ENCODE peak calls at places on chromosomes 3 and 15, in five cellular contexts. One of them, this sample, is unnamed.

GRCh38 chr3:13552855-13553652 is 4.1 kb downstream of the FBLN2 start:
- DNase-seq in breast epithelium: no peak
- DNase-seq in lung: no peak
- DNase-seq in astrocyte: no peak
- DNase-seq in lower lobe of right lung: no peak
- DNase-seq in this sample: no peak

GRCh38 chr15:32717290-32718081 is at the start of gene GREM1:
- DNase-seq in lung: no peak
- DNase-seq in breast epithelium: no peak
- DNase-seq in astrocyte: peak; percentile 48
- DNase-seq in lower lobe of right lung: no peak
- DNase-seq in this sample: peak; percentile 58

GRCh38 chr3:46699846-46700523 is 1.2 kb upstream of the TMIE start:
- DNase-seq in astrocyte: no peak
- DNase-seq in lung: peak; percentile 68
- DNase-seq in breast epithelium: no peak
- DNase-seq in lower lobe of right lung: peak; percentile 83
- DNase-seq in this sample: no peak

GRCh38 chr3:37132334-37132733 is 42.0 kb downstream of the LRRFIP2 start:
- DNase-seq in breast epithelium: no peak
- DNase-seq in astrocyte: no peak
- DNase-seq in lower lobe of right lung: no peak
- DNase-seq in lung: no peak
- DNase-seq in this sample: no peak

GRCh38 chr3:110932515-110933095 is 139.0 kb upstream of the NECTIN3 start:
- DNase-seq in lung: no peak
- DNase-seq in astrocyte: peak; percentile 14
- DNase-seq in lower lobe of right lung: no peak
- DNase-seq in breast epithelium: no peak
- DNase-seq in this sample: no peak

GRCh38 chr3:64798316-64798715 is 110.5 kb upstream of the ADAMTS9 start:
- DNase-seq in breast epithelium: no peak
- DNase-seq in lung: peak; percentile 31
- DNase-seq in astrocyte: no peak
- DNase-seq in lower lobe of right lung: peak; percentile 61
- DNase-seq in this sample: no peak

GRCh38 chr3:71103430-71103881 is 480.1 kb downstream of the FOXP1 start:
- DNase-seq in breast epithelium: no peak
- DNase-seq in lung: peak; percentile 53
- DNase-seq in lower lobe of right lung: peak; percentile 56
- DNase-seq in astrocyte: peak; percentile 78
- DNase-seq in this sample: peak; percentile 82

GRCh38 chr15:41557673-41558399 is 1.2 kb upstream of the TYRO3 start:
- DNase-seq in lower lobe of right lung: peak; percentile 68
- DNase-seq in breast epithelium: no peak
- DNase-seq in astrocyte: peak; percentile 32
- DNase-seq in lung: peak; percentile 55
- DNase-seq in this sample: peak; percentile 48

GRCh38 chr3:9231006-9231405 is 18.4 kb downstream of the SRGAP3 start:
- DNase-seq in lung: no peak
- DNase-seq in breast epithelium: no peak
- DNase-seq in lower lobe of right lung: no peak
- DNase-seq in astrocyte: no peak
- DNase-seq in this sample: no peak

GRCh38 chr3:123899300-123899865 is 15.3 kb upstream of the MYLK start:
- DNase-seq in astrocyte: no peak
- DNase-seq in lower lobe of right lung: no peak
- DNase-seq in lung: no peak
- DNase-seq in breast epithelium: no peak
- DNase-seq in this sample: no peak

GRCh38 chr3:167361356-167361755 is 18.7 kb downstream of the ZBBX start:
- DNase-seq in lower lobe of right lung: no peak
- DNase-seq in astrocyte: no peak
- DNase-seq in breast epithelium: no peak
- DNase-seq in lung: no peak
- DNase-seq in this sample: no peak

GRCh38 chr3:194296448-194296831 is 54.7 kb downstream of the CPN2 start:
- DNase-seq in breast epithelium: no peak
- DNase-seq in astrocyte: peak; percentile 88
- DNase-seq in lower lobe of right lung: no peak
- DNase-seq in lung: no peak
- DNase-seq in this sample: no peak

GRCh38 chr3:43782541-43782940 is 91.8 kb downstream of the ABHD5 start:
- DNase-seq in lung: no peak
- DNase-seq in breast epithelium: no peak
- DNase-seq in lower lobe of right lung: no peak
- DNase-seq in astrocyte: no peak
- DNase-seq in this sample: no peak

GRCh38 chr3:171565671-171566070 is 105.5 kb upstream of the TNIK start:
- DNase-seq in lower lobe of right lung: no peak
- DNase-seq in astrocyte: no peak
- DNase-seq in breast epithelium: no peak
- DNase-seq in lung: no peak
- DNase-seq in this sample: no peak

GRCh38 chr15:35736150-35736549 is 190.2 kb upstream of the DPH6 start:
- DNase-seq in astrocyte: no peak
- DNase-seq in lung: no peak
- DNase-seq in breast epithelium: no peak
- DNase-seq in lower lobe of right lung: no peak
- DNase-seq in this sample: no peak

GRCh38 chr3:102079809-102080197 is 230.5 kb downstream of the NFKBIZ start:
- DNase-seq in breast epithelium: no peak
- DNase-seq in astrocyte: no peak
- DNase-seq in lung: no peak
- DNase-seq in lower lobe of right lung: no peak
- DNase-seq in this sample: no peak

GRCh38 chr3:139520028-139520737 is 19.4 kb downstream of the RBP1 start:
- DNase-seq in lung: no peak
- DNase-seq in astrocyte: peak; percentile 13
- DNase-seq in breast epithelium: no peak
- DNase-seq in lower lobe of right lung: no peak
- DNase-seq in this sample: peak; percentile 70

GRCh38 chr3:143604402-143604801 is 243.9 kb downstream of the SLC9A9 start:
- DNase-seq in lower lobe of right lung: no peak
- DNase-seq in breast epithelium: no peak
- DNase-seq in astrocyte: no peak
- DNase-seq in lung: no peak
- DNase-seq in this sample: no peak

GRCh38 chr3:43737001-43737440 is 46.3 kb downstream of the ABHD5 start:
- DNase-seq in lower lobe of right lung: no peak
- DNase-seq in lung: no peak
- DNase-seq in astrocyte: no peak
- DNase-seq in breast epithelium: no peak
- DNase-seq in this sample: no peak

GRCh38 chr3:41265823-41266273 is 66.5 kb downstream of the CTNNB1 start:
- DNase-seq in astrocyte: peak; percentile 93
- DNase-seq in breast epithelium: no peak
- DNase-seq in lung: no peak
- DNase-seq in lower lobe of right lung: no peak
- DNase-seq in this sample: no peak

GRCh38 chr15:81254277-81255265 is 57.9 kb downstream of the IL16 start:
- DNase-seq in lung: no peak
- DNase-seq in astrocyte: no peak
- DNase-seq in lower lobe of right lung: no peak
- DNase-seq in breast epithelium: no peak
- DNase-seq in this sample: no peak

GRCh38 chr15:25862469-25863066 is 559 bp downstream of the ATP10A start:
- DNase-seq in astrocyte: no peak
- DNase-seq in breast epithelium: peak; percentile 69
- DNase-seq in lung: peak; percentile 55
- DNase-seq in lower lobe of right lung: peak; percentile 72
- DNase-seq in this sample: no peak

GRCh38 chr3:56547486-56547885 is 9.5 kb upstream of the CCDC66 start:
- DNase-seq in lower lobe of right lung: no peak
- DNase-seq in astrocyte: no peak
- DNase-seq in breast epithelium: no peak
- DNase-seq in lung: no peak
- DNase-seq in this sample: no peak

GRCh38 chr3:181886676-181887075 is 175.0 kb downstream of the SOX2 start:
- DNase-seq in lung: no peak
- DNase-seq in lower lobe of right lung: no peak
- DNase-seq in astrocyte: no peak
- DNase-seq in breast epithelium: no peak
- DNase-seq in this sample: no peak

GRCh38 chr3:129595544-129596193 is 10.8 kb downstream of the PLXND1 start:
- DNase-seq in lung: no peak
- DNase-seq in lower lobe of right lung: no peak
- DNase-seq in breast epithelium: no peak
- DNase-seq in astrocyte: no peak
- DNase-seq in this sample: no peak

DNA sequence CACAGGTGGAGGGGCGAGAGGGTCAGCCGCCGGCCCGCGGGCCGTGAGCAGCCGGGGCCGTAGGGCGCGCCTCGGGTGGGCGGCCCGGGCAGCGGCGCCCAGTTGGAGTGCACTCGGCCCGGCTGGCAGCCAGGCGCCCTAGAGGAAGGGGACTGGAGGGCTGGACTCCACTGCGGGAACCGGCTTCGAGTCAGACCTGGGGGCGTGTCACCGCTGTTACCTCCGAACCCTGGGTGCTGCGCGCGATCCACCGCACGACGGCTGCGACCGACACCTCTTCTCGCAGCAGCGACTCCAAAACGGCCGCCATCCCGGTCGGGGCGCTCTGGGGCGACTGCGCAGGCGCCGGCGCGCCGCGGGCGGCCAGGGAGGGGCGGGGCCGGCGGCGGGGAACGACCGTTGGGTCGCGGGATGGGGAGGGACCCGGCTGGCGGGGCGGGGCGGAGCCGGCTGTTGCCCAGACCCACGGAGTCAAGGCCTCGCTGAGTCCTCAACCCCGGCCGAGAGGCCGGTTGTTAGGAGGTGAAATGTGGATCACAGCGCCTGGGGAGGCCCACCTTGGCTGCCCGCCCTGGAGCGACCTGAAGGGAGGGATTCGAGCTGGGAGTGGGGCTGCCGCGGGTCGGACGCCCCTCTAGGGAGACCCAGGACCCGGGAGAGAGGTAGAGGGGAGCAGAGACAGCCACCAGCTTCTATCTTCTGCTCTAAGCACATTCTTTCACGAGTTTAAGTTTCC is at the start of gene CDAN1:
- DNase-seq in lung: peak; percentile 90
- DNase-seq in breast epithelium: peak; percentile 89
- DNase-seq in astrocyte: peak; percentile 48
- DNase-seq in lower lobe of right lung: peak; percentile 94
- DNase-seq in this sample: peak; percentile 97
- H3K27ac ChIP-seq in lung: peak within 1 kb of the TSS; percentile 90
- H3K27ac ChIP-seq in breast epithelium: peak within 1 kb of the TSS; percentile 85
- H3K27ac ChIP-seq in astrocyte: peak within 1 kb of the TSS; percentile 76
- H3K27ac ChIP-seq in lower lobe of right lung: peak within 1 kb of the TSS; percentile 89
- H3K27ac ChIP-seq in this sample: peak within 1 kb of the TSS; percentile 73

GRCh38 chr3:184491867-184492615 is 69.5 kb upstream of the EPHB3 start:
- DNase-seq in lung: peak; percentile 37
- DNase-seq in breast epithelium: no peak
- DNase-seq in astrocyte: no peak
- DNase-seq in lower lobe of right lung: peak; percentile 74
- DNase-seq in this sample: no peak
- H3K4me3 ChIP-seq in lung: no peak overlapping the region
- H3K4me3 ChIP-seq in breast epithelium: peak overlapping the region; percentile 28
- H3K4me3 ChIP-seq in astrocyte: no peak overlapping the region
- H3K4me3 ChIP-seq in lower lobe of right lung: peak overlapping the region; percentile 28
- H3K4me3 ChIP-seq in this sample: no peak overlapping the region

GRCh38 chr3:48118322-48118721 is 69.9 kb downstream of the CDC25A start:
- DNase-seq in astrocyte: no peak
- DNase-seq in lung: no peak
- DNase-seq in breast epithelium: no peak
- DNase-seq in lower lobe of right lung: no peak
- DNase-seq in this sample: no peak

GRCh38 chr3:48110463-48110862 is 77.8 kb downstream of the CDC25A start:
- DNase-seq in astrocyte: no peak
- DNase-seq in lower lobe of right lung: no peak
- DNase-seq in breast epithelium: no peak
- DNase-seq in lung: no peak
- DNase-seq in this sample: no peak

GRCh38 chr3:48107227-48107626 is 81.0 kb downstream of the CDC25A start:
- DNase-seq in breast epithelium: no peak
- DNase-seq in astrocyte: no peak
- DNase-seq in lower lobe of right lung: no peak
- DNase-seq in lung: no peak
- DNase-seq in this sample: no peak

GRCh38 chr3:48112813-48113212 is 75.4 kb downstream of the CDC25A start:
- DNase-seq in astrocyte: no peak
- DNase-seq in lower lobe of right lung: no peak
- DNase-seq in breast epithelium: no peak
- DNase-seq in lung: no peak
- DNase-seq in this sample: no peak
- H3K27ac ChIP-seq in astrocyte: no peak overlapping the region
- H3K27ac ChIP-seq in lower lobe of right lung: peak overlapping the region; percentile 28
- H3K27ac ChIP-seq in breast epithelium: no peak overlapping the region
- H3K27ac ChIP-seq in lung: no peak overlapping the region
- H3K27ac ChIP-seq in this sample: no peak overlapping the region

GRCh38 chr3:183634707-183635106 is 716 bp upstream of the KLHL24 start:
- DNase-seq in breast epithelium: no peak
- DNase-seq in lung: no peak
- DNase-seq in astrocyte: no peak
- DNase-seq in lower lobe of right lung: peak; percentile 51
- DNase-seq in this sample: no peak
- H3K4me3 ChIP-seq in breast epithelium: peak overlapping the region; percentile 100
- H3K4me3 ChIP-seq in lung: no peak overlapping the region
- H3K4me3 ChIP-seq in astrocyte: no peak overlapping the region
- H3K4me3 ChIP-seq in lower lobe of right lung: peak overlapping the region; percentile 97
- H3K4me3 ChIP-seq in this sample: peak overlapping the region; percentile 94

GRCh38 chr3:39165518-39165917 is 12.1 kb upstream of the CSRNP1 start:
- DNase-seq in astrocyte: no peak
- DNase-seq in lung: no peak
- DNase-seq in lower lobe of right lung: no peak
- DNase-seq in breast epithelium: no peak
- DNase-seq in this sample: no peak
- H3K27ac ChIP-seq in astrocyte: no peak overlapping the region
- H3K27ac ChIP-seq in lung: no peak overlapping the region
- H3K27ac ChIP-seq in lower lobe of right lung: no peak overlapping the region
- H3K27ac ChIP-seq in breast epithelium: no peak overlapping the region
- H3K27ac ChIP-seq in this sample: no peak overlapping the region

DNA sequence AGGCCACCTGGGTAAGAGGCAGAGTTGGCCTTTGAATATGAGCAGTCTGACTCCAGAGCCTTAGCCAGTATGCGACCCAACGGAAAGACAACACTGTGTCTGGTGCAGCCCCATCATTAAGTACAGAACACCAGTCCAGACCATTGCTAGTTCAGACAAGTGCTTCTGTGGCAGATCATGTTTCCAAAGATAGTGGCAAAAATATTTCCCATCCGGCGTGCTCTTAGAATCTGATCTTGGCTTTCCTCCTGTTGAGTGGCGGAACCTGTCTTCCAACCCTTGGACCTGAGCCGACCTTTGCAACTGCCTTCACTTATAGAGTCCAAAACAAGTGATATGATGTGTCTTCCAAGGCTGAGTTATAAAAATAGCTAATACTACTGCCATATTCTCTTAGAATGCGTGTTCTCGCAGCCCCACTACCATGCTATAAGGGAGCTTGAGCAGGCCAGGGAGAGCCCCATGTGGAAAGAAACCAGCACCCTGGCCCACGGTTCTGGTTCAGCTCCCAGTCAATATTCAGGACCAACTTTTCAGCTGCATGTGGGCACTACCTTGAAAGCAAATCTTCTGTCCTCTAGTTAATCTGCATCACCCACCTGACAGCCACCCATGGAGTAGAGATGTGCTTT is 322.4 kb upstream of the SLCO3A1 start:
- DNase-seq in astrocyte: no peak
- DNase-seq in breast epithelium: peak; percentile 53
- DNase-seq in lung: no peak
- DNase-seq in lower lobe of right lung: no peak
- DNase-seq in this sample: no peak
- H3K4me3 ChIP-seq in astrocyte: no peak overlapping the region
- H3K4me3 ChIP-seq in breast epithelium: no peak overlapping the region
- H3K4me3 ChIP-seq in lung: no peak overlapping the region
- H3K4me3 ChIP-seq in lower lobe of right lung: no peak overlapping the region
- H3K4me3 ChIP-seq in this sample: no peak overlapping the region

This sample was measured in pancreas.